ENCODE peak calls at places on chromosomes 11 and 22, in ten cellular contexts. One of them, this sample, is unnamed.

GRCh38 chr11:45332486-45332934 is 46.4 kb upstream of the SYT13 start:
- DNase-seq in HFFc6: no peak
- DNase-seq in T-helper 1 cell: peak
- DNase-seq in EH: peak
- DNase-seq in thoracic aorta: no peak
- DNase-seq in cardiac fibroblast: peak
- DNase-seq in COR-L47: peak
- DNase-seq in head of caudate nucleus: no peak
- DNase-seq in NAMALWA: peak
- DNase-seq in renal cortical epithelial cell: peak
- DNase-seq in this sample: peak

GRCh38 chr11:119014209-119014924 is 3.8 kb downstream of the RPS25 start:
- DNase-seq in HFFc6: no peak
- DNase-seq in T-helper 1 cell: no peak
- DNase-seq in EH: no peak
- DNase-seq in thoracic aorta: no peak
- DNase-seq in cardiac fibroblast: no peak
- DNase-seq in COR-L47: no peak
- DNase-seq in head of caudate nucleus: no peak
- DNase-seq in NAMALWA: no peak
- DNase-seq in renal cortical epithelial cell: no peak
- DNase-seq in this sample: no peak

GRCh38 chr22:27251563-27251962 is 550.0 kb downstream of the MN1 start:
- DNase-seq in HFFc6: no peak
- DNase-seq in T-helper 1 cell: no peak
- DNase-seq in EH: no peak
- DNase-seq in thoracic aorta: no peak
- DNase-seq in cardiac fibroblast: no peak
- DNase-seq in COR-L47: no peak
- DNase-seq in head of caudate nucleus: no peak
- DNase-seq in NAMALWA: no peak
- DNase-seq in renal cortical epithelial cell: no peak
- DNase-seq in this sample: no peak

GRCh38 chr22:28051787-28052356 is 132.8 kb upstream of the PITPNB start:
- DNase-seq in HFFc6: peak
- DNase-seq in T-helper 1 cell: peak
- DNase-seq in EH: peak
- DNase-seq in thoracic aorta: no peak
- DNase-seq in cardiac fibroblast: peak
- DNase-seq in COR-L47: peak
- DNase-seq in head of caudate nucleus: peak
- DNase-seq in NAMALWA: peak
- DNase-seq in renal cortical epithelial cell: peak
- DNase-seq in this sample: peak

GRCh38 chr11:111745719-111746504 is 20.3 kb downstream of the PPP2R1B start:
- DNase-seq in HFFc6: peak
- DNase-seq in T-helper 1 cell: no peak
- DNase-seq in EH: peak
- DNase-seq in thoracic aorta: no peak
- DNase-seq in cardiac fibroblast: peak
- DNase-seq in COR-L47: no peak
- DNase-seq in head of caudate nucleus: no peak
- DNase-seq in NAMALWA: no peak
- DNase-seq in renal cortical epithelial cell: peak
- DNase-seq in this sample: peak

GRCh38 chr11:74493816-74494630 is 499 bp upstream of the LIPT2 start:
- DNase-seq in HFFc6: peak
- DNase-seq in T-helper 1 cell: no peak
- DNase-seq in EH: peak
- DNase-seq in thoracic aorta: no peak
- DNase-seq in cardiac fibroblast: peak
- DNase-seq in COR-L47: no peak
- DNase-seq in head of caudate nucleus: no peak
- DNase-seq in NAMALWA: no peak
- DNase-seq in renal cortical epithelial cell: peak
- DNase-seq in this sample: peak

GRCh38 chr22:20624161-20624616 is 116.8 kb downstream of the MED15 start:
- DNase-seq in HFFc6: peak
- DNase-seq in T-helper 1 cell: no peak
- DNase-seq in EH: peak
- DNase-seq in thoracic aorta: no peak
- DNase-seq in cardiac fibroblast: no peak
- DNase-seq in COR-L47: no peak
- DNase-seq in head of caudate nucleus: no peak
- DNase-seq in NAMALWA: no peak
- DNase-seq in renal cortical epithelial cell: peak
- DNase-seq in this sample: peak

GRCh38 chr11:63020671-63021255 is 5.1 kb upstream of the SLC22A8 start:
- DNase-seq in HFFc6: no peak
- DNase-seq in T-helper 1 cell: no peak
- DNase-seq in EH: no peak
- DNase-seq in thoracic aorta: no peak
- DNase-seq in cardiac fibroblast: no peak
- DNase-seq in COR-L47: no peak
- DNase-seq in head of caudate nucleus: no peak
- DNase-seq in NAMALWA: peak
- DNase-seq in renal cortical epithelial cell: no peak
- DNase-seq in this sample: no peak

GRCh38 chr22:37566329-37566837 is 6.1 kb downstream of the CDC42EP1 start:
- DNase-seq in HFFc6: no peak
- DNase-seq in T-helper 1 cell: peak
- DNase-seq in EH: no peak
- DNase-seq in thoracic aorta: no peak
- DNase-seq in cardiac fibroblast: no peak
- DNase-seq in COR-L47: no peak
- DNase-seq in head of caudate nucleus: peak
- DNase-seq in NAMALWA: no peak
- DNase-seq in renal cortical epithelial cell: no peak
- DNase-seq in this sample: no peak

GRCh38 chr11:2557381-2557780 is 112.6 kb downstream of the KCNQ1 start:
- DNase-seq in HFFc6: no peak
- DNase-seq in T-helper 1 cell: no peak
- DNase-seq in EH: no peak
- DNase-seq in thoracic aorta: no peak
- DNase-seq in cardiac fibroblast: no peak
- DNase-seq in COR-L47: no peak
- DNase-seq in head of caudate nucleus: no peak
- DNase-seq in NAMALWA: no peak
- DNase-seq in renal cortical epithelial cell: no peak
- DNase-seq in this sample: no peak

GRCh38 chr22:37337204-37337943 is 55.1 kb downstream of the CYTH4 start:
- DNase-seq in HFFc6: peak
- DNase-seq in T-helper 1 cell: no peak
- DNase-seq in EH: peak
- DNase-seq in thoracic aorta: no peak
- DNase-seq in cardiac fibroblast: peak
- DNase-seq in COR-L47: no peak
- DNase-seq in head of caudate nucleus: no peak
- DNase-seq in NAMALWA: no peak
- DNase-seq in renal cortical epithelial cell: peak
- DNase-seq in this sample: peak

GRCh38 chr22:25172153-25172552 is 27.5 kb upstream of the CRYBB3 start:
- DNase-seq in HFFc6: no peak
- DNase-seq in T-helper 1 cell: no peak
- DNase-seq in EH: no peak
- DNase-seq in thoracic aorta: no peak
- DNase-seq in cardiac fibroblast: peak
- DNase-seq in COR-L47: peak
- DNase-seq in head of caudate nucleus: no peak
- DNase-seq in NAMALWA: peak
- DNase-seq in renal cortical epithelial cell: peak
- DNase-seq in this sample: peak

GRCh38 chr11:9273430-9274336 is 8.5 kb upstream of the DENND5A start:
- DNase-seq in HFFc6: no peak
- DNase-seq in T-helper 1 cell: no peak
- DNase-seq in EH: peak
- DNase-seq in thoracic aorta: no peak
- DNase-seq in cardiac fibroblast: peak
- DNase-seq in COR-L47: no peak
- DNase-seq in head of caudate nucleus: no peak
- DNase-seq in NAMALWA: no peak
- DNase-seq in renal cortical epithelial cell: no peak
- DNase-seq in this sample: peak

GRCh38 chr22:24594569-24595120 is 1.8 kb upstream of the LRRC75B start:
- DNase-seq in HFFc6: no peak
- DNase-seq in T-helper 1 cell: no peak
- DNase-seq in EH: no peak
- DNase-seq in thoracic aorta: no peak
- DNase-seq in cardiac fibroblast: no peak
- DNase-seq in COR-L47: no peak
- DNase-seq in head of caudate nucleus: no peak
- DNase-seq in NAMALWA: no peak
- DNase-seq in renal cortical epithelial cell: no peak
- DNase-seq in this sample: no peak

GRCh38 chr11:117071344-117071787 is 26.9 kb downstream of the SIK3 start:
- DNase-seq in HFFc6: no peak
- DNase-seq in T-helper 1 cell: no peak
- DNase-seq in EH: peak
- DNase-seq in thoracic aorta: no peak
- DNase-seq in cardiac fibroblast: peak
- DNase-seq in COR-L47: peak
- DNase-seq in head of caudate nucleus: no peak
- DNase-seq in NAMALWA: no peak
- DNase-seq in renal cortical epithelial cell: peak
- DNase-seq in this sample: peak

GRCh38 chr11:72684236-72684912 is 10.2 kb upstream of the PDE2A start:
- DNase-seq in HFFc6: peak
- DNase-seq in T-helper 1 cell: peak
- DNase-seq in EH: peak
- DNase-seq in thoracic aorta: peak
- DNase-seq in cardiac fibroblast: peak
- DNase-seq in COR-L47: no peak
- DNase-seq in head of caudate nucleus: no peak
- DNase-seq in NAMALWA: peak
- DNase-seq in renal cortical epithelial cell: peak
- DNase-seq in this sample: peak

This sample was measured in kidney tubule cell.